ENCODE peak calls at places on chromosomes 12 and 14, in six cellular contexts. One of them, this sample, is unnamed.

GRCh38 chr14:33849455-33849801 is 101.4 kb downstream of the EGLN3 start:
- DNase-seq in IMR-90: no peak
- DNase-seq in astrocyte: no peak
- DNase-seq in Peyer's patch: no peak
- DNase-seq in neural progenitor cell: no peak
- DNase-seq in pancreas: no peak
- DNase-seq in this sample: no peak

GRCh38 chr14:66015046-66015780 is 471.0 kb upstream of the CCDC196 start:
- DNase-seq in pancreas: no peak
- DNase-seq in Peyer's patch: no peak
- DNase-seq in astrocyte: no peak
- DNase-seq in IMR-90: no peak
- DNase-seq in neural progenitor cell: no peak
- DNase-seq in this sample: no peak

GRCh38 chr14:61802010-61802621 is 39.9 kb downstream of the SNAPC1 start:
- DNase-seq in neural progenitor cell: no peak
- DNase-seq in Peyer's patch: no peak
- DNase-seq in pancreas: no peak
- DNase-seq in astrocyte: no peak
- DNase-seq in IMR-90: no peak
- DNase-seq in this sample: no peak

GRCh38 chr12:58588771-58589170 is 331.5 kb downstream of the LRIG3 start:
- DNase-seq in astrocyte: no peak
- DNase-seq in neural progenitor cell: no peak
- DNase-seq in pancreas: no peak
- DNase-seq in IMR-90: peak; percentile 81
- DNase-seq in Peyer's patch: no peak
- DNase-seq in this sample: peak; percentile 44

GRCh38 chr12:55720894-55721444 is 776 bp downstream of the RDH5 start:
- DNase-seq in astrocyte: peak; percentile 88
- DNase-seq in IMR-90: peak; percentile 91
- DNase-seq in neural progenitor cell: peak; percentile 56
- DNase-seq in Peyer's patch: peak; percentile 77
- DNase-seq in pancreas: peak; percentile 66
- DNase-seq in this sample: peak; percentile 92

GRCh38 chr12:58509116-58509885 is 411.0 kb downstream of the LRIG3 start:
- DNase-seq in pancreas: no peak
- DNase-seq in Peyer's patch: no peak
- DNase-seq in neural progenitor cell: no peak
- DNase-seq in IMR-90: peak; percentile 91
- DNase-seq in astrocyte: peak; percentile 88
- DNase-seq in this sample: peak; percentile 57

GRCh38 chr12:64407342-64408223 is 3.4 kb downstream of the XPOT start:
- DNase-seq in pancreas: no peak
- DNase-seq in astrocyte: no peak
- DNase-seq in Peyer's patch: no peak
- DNase-seq in neural progenitor cell: peak; percentile 23
- DNase-seq in IMR-90: no peak
- DNase-seq in this sample: no peak

GRCh38 chr14:30608533-30609006 is 13.5 kb upstream of the SCFD1 start:
- DNase-seq in IMR-90: peak; percentile 59
- DNase-seq in Peyer's patch: peak; percentile 50
- DNase-seq in neural progenitor cell: no peak
- DNase-seq in pancreas: no peak
- DNase-seq in astrocyte: peak; percentile 48
- DNase-seq in this sample: peak; percentile 10

GRCh38 chr14:65263161-65263788 is 149.3 kb upstream of the FUT8 start:
- DNase-seq in astrocyte: peak; percentile 55
- DNase-seq in IMR-90: peak; percentile 61
- DNase-seq in pancreas: no peak
- DNase-seq in Peyer's patch: no peak
- DNase-seq in neural progenitor cell: no peak
- DNase-seq in this sample: peak; percentile 50

GRCh38 chr14:56474419-56475022 is 105.1 kb upstream of the TMEM260 start:
- DNase-seq in pancreas: no peak
- DNase-seq in IMR-90: peak; percentile 41
- DNase-seq in neural progenitor cell: peak; percentile 60
- DNase-seq in Peyer's patch: no peak
- DNase-seq in astrocyte: peak; percentile 14
- DNase-seq in this sample: peak; percentile 66

GRCh38 chr12:92162079-92162478 is 16.4 kb upstream of the BTG1 start:
- DNase-seq in IMR-90: no peak
- DNase-seq in astrocyte: no peak
- DNase-seq in neural progenitor cell: no peak
- DNase-seq in Peyer's patch: no peak
- DNase-seq in pancreas: no peak
- DNase-seq in this sample: no peak

GRCh38 chr12:124740691-124741137 is 123.0 kb downstream of the SCARB1 start:
- DNase-seq in IMR-90: peak; percentile 66
- DNase-seq in Peyer's patch: no peak
- DNase-seq in pancreas: no peak
- DNase-seq in neural progenitor cell: no peak
- DNase-seq in astrocyte: peak; percentile 64
- DNase-seq in this sample: no peak

GRCh38 chr12:92987362-92987761 is 58.3 kb upstream of the EEA1 start:
- DNase-seq in astrocyte: peak; percentile 53
- DNase-seq in pancreas: no peak
- DNase-seq in neural progenitor cell: peak; percentile 74
- DNase-seq in Peyer's patch: no peak
- DNase-seq in IMR-90: peak; percentile 79
- DNase-seq in this sample: peak; percentile 93

GRCh38 chr12:46380881-46381280 is 8.3 kb upstream of the SLC38A2 start:
- DNase-seq in neural progenitor cell: no peak
- DNase-seq in IMR-90: no peak
- DNase-seq in astrocyte: no peak
- DNase-seq in Peyer's patch: no peak
- DNase-seq in pancreas: no peak
- DNase-seq in this sample: no peak

GRCh38 chr12:118377891-118378470 is 1.6 kb downstream of the SUDS3 start:
- DNase-seq in Peyer's patch: peak; percentile 67
- DNase-seq in IMR-90: peak; percentile 44
- DNase-seq in neural progenitor cell: peak; percentile 50
- DNase-seq in astrocyte: peak; percentile 26
- DNase-seq in pancreas: peak; percentile 32
- DNase-seq in this sample: peak; percentile 71

GRCh38 chr12:86230516-86231146 is 25.6 kb downstream of the MGAT4C start:
- DNase-seq in IMR-90: peak; percentile 18
- DNase-seq in Peyer's patch: no peak
- DNase-seq in astrocyte: peak; percentile 63
- DNase-seq in neural progenitor cell: no peak
- DNase-seq in pancreas: no peak
- DNase-seq in this sample: peak; percentile 48

GRCh38 chr12:14934511-14934910 is 3.8 kb downstream of the ERP27 start:
- DNase-seq in neural progenitor cell: no peak
- DNase-seq in astrocyte: no peak
- DNase-seq in pancreas: no peak
- DNase-seq in Peyer's patch: no peak
- DNase-seq in IMR-90: no peak
- DNase-seq in this sample: no peak

GRCh38 chr14:102986810-102987579 is 64.5 kb downstream of the AMN start:
- DNase-seq in astrocyte: peak; percentile 78
- DNase-seq in neural progenitor cell: no peak
- DNase-seq in Peyer's patch: no peak
- DNase-seq in pancreas: no peak
- DNase-seq in IMR-90: peak; percentile 90
- DNase-seq in this sample: peak; percentile 74

GRCh38 chr14:86847176-86847575 is 1145.8 kb downstream of the GALC start:
- DNase-seq in pancreas: no peak
- DNase-seq in IMR-90: peak; percentile 51
- DNase-seq in neural progenitor cell: no peak
- DNase-seq in astrocyte: no peak
- DNase-seq in Peyer's patch: no peak
- DNase-seq in this sample: no peak

GRCh38 chr12:106267535-106267934 is 19.7 kb upstream of the CKAP4 start:
- DNase-seq in astrocyte: no peak
- DNase-seq in IMR-90: no peak
- DNase-seq in neural progenitor cell: no peak
- DNase-seq in pancreas: no peak
- DNase-seq in Peyer's patch: no peak
- DNase-seq in this sample: no peak

GRCh38 chr12:13744566-13744965 is 236.8 kb downstream of the GRIN2B start:
- DNase-seq in astrocyte: no peak
- DNase-seq in pancreas: no peak
- DNase-seq in Peyer's patch: no peak
- DNase-seq in IMR-90: no peak
- DNase-seq in neural progenitor cell: peak; percentile 87
- DNase-seq in this sample: no peak

GRCh38 chr14:105168496-105168978 is at the start of gene JAG2:
- DNase-seq in IMR-90: no peak
- DNase-seq in pancreas: peak; percentile 64
- DNase-seq in neural progenitor cell: peak; percentile 79
- DNase-seq in astrocyte: peak; percentile 19
- DNase-seq in Peyer's patch: peak; percentile 75
- DNase-seq in this sample: peak; percentile 14

GRCh38 chr12:30725739-30726138 is 29.0 kb downstream of the CAPRIN2 start:
- DNase-seq in Peyer's patch: no peak
- DNase-seq in pancreas: no peak
- DNase-seq in neural progenitor cell: no peak
- DNase-seq in IMR-90: peak; percentile 84
- DNase-seq in astrocyte: peak; percentile 86
- DNase-seq in this sample: peak; percentile 88

GRCh38 chr12:72272731-72273498 is 745 bp downstream of the TRHDE start:
- DNase-seq in pancreas: peak; percentile 38
- DNase-seq in IMR-90: peak; percentile 58
- DNase-seq in Peyer's patch: peak; percentile 49
- DNase-seq in neural progenitor cell: peak; percentile 56
- DNase-seq in astrocyte: peak; percentile 65
- DNase-seq in this sample: no peak

GRCh38 chr12:58803893-58804292 is 116.4 kb downstream of the LRIG3 start:
- DNase-seq in Peyer's patch: no peak
- DNase-seq in neural progenitor cell: no peak
- DNase-seq in astrocyte: peak; percentile 97
- DNase-seq in pancreas: no peak
- DNase-seq in IMR-90: peak; percentile 94
- DNase-seq in this sample: peak; percentile 94

GRCh38 chr12:9587903-9588600 is 19.7 kb downstream of the KLRB1 start:
- DNase-seq in IMR-90: no peak
- DNase-seq in astrocyte: no peak
- DNase-seq in neural progenitor cell: no peak
- DNase-seq in Peyer's patch: no peak
- DNase-seq in pancreas: no peak
- DNase-seq in this sample: no peak
- TF ChIP-seq CTCF in IMR-90: no peak
- TF ChIP-seq CTCF in astrocyte: no peak
- TF ChIP-seq CTCF in neural progenitor cell: no peak
- TF ChIP-seq CTCF in Peyer's patch: no peak
- TF ChIP-seq CTCF in pancreas: no peak
- TF ChIP-seq CTCF in this sample: no peak

GRCh38 chr14:77805703-77806102 is 5.8 kb downstream of the ADCK1 start:
- DNase-seq in pancreas: no peak
- DNase-seq in astrocyte: no peak
- DNase-seq in neural progenitor cell: no peak
- DNase-seq in Peyer's patch: no peak
- DNase-seq in IMR-90: no peak
- DNase-seq in this sample: no peak

GRCh38 chr14:77799863-77800730 is at the start of gene ADCK1:
- DNase-seq in neural progenitor cell: peak; percentile 89
- DNase-seq in pancreas: peak; percentile 91
- DNase-seq in Peyer's patch: peak; percentile 94
- DNase-seq in astrocyte: peak; percentile 64
- DNase-seq in IMR-90: peak; percentile 68
- DNase-seq in this sample: peak; percentile 68

GRCh38 chr14:77804592-77804991 is 4.7 kb downstream of the ADCK1 start:
- DNase-seq in neural progenitor cell: peak; percentile 71
- DNase-seq in astrocyte: no peak
- DNase-seq in IMR-90: no peak
- DNase-seq in pancreas: no peak
- DNase-seq in Peyer's patch: no peak
- DNase-seq in this sample: peak; percentile 33

DNA sequence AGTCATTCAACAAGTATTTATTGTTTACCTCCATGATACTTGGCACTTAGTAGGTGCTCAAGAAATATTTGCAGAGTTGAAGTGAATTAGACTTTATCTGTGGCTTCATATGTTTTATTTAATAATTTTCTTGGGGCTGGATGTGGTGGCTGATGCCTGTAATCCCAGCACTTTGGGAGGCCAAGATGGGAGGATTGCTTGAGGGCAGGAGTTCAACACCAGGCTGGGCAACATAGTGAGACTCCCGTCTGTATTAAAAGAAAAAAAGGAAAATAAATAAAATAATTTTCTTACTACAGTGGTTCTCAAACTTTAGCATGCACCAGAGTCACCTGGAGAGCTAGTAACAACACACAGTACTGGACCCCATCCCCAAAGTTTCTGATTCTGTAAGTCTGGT is 905 bp downstream of the ADCK1 start:
- DNase-seq in pancreas: no peak
- DNase-seq in neural progenitor cell: no peak
- DNase-seq in astrocyte: no peak
- DNase-seq in Peyer's patch: no peak
- DNase-seq in IMR-90: no peak
- DNase-seq in this sample: no peak
- H3K4me3 ChIP-seq in pancreas: peak overlapping the region; percentile 94
- H3K4me3 ChIP-seq in neural progenitor cell: peak overlapping the region; percentile 64
- H3K4me3 ChIP-seq in astrocyte: peak overlapping the region; percentile 82
- H3K4me3 ChIP-seq in Peyer's patch: peak overlapping the region; percentile 98
- H3K4me3 ChIP-seq in IMR-90: no peak overlapping the region
- H3K4me3 ChIP-seq in this sample: peak overlapping the region; percentile 77

DNA sequence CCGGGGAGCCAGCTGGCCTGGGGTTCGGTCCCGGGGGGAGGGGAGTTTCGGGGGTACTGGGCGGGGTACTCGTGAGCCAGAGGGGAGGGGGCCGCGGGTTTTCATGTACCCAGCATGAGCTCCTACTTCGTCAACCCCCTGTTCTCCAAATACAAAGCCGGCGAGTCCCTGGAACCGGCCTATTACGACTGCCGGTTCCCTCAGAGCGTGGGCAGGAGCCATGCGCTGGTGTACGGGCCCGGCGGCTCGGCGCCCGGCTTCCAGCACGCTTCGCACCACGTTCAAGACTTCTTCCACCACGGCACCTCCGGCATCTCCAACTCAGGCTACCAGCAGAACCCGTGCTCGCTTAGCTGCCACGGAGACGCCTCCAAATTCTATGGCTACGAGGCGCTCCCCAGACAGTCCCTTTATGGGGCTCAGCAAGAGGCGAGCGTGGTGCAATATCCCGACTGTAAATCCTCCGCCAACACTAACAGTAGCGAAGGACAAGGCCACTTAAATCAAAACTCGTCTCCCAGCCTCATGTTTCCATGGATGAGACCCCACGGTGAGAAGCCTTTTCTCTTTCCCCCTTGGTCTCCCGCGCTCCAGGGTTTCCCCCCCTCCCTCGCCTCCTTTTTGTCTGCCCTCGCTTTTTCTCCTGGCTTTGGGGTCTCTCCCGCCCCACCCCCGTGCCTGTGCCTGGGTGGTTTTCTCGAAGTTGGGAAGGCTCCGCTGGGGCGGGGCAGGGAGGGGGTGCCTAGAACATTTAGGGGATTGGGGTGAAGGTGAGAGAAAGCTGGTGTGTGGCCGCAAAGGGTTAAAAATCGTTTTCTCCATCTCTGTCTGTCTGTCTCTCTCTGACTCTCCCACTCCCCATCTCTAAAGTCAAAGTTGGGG is 627 bp downstream of the HOXC8 start:
- DNase-seq in pancreas: no peak
- DNase-seq in neural progenitor cell: no peak
- DNase-seq in Peyer's patch: no peak
- DNase-seq in IMR-90: no peak
- DNase-seq in astrocyte: no peak
- DNase-seq in this sample: peak; percentile 27
- TF ChIP-seq CTCF in pancreas: no peak
- TF ChIP-seq CTCF in neural progenitor cell: no peak
- TF ChIP-seq CTCF in Peyer's patch: no peak
- TF ChIP-seq CTCF in IMR-90: no peak
- TF ChIP-seq CTCF in astrocyte: no peak
- TF ChIP-seq CTCF in this sample: no peak

GRCh38 chr12:68223067-68223747 is 2.4 kb downstream of the IL26 start:
- DNase-seq in IMR-90: peak; percentile 89
- DNase-seq in pancreas: peak; percentile 71
- DNase-seq in Peyer's patch: peak; percentile 64
- DNase-seq in astrocyte: peak; percentile 68
- DNase-seq in neural progenitor cell: peak; percentile 91
- DNase-seq in this sample: peak; percentile 93
- H3K4me3 ChIP-seq in IMR-90: peak overlapping the region; percentile 17
- H3K4me3 ChIP-seq in pancreas: no peak overlapping the region
- H3K4me3 ChIP-seq in Peyer's patch: no peak overlapping the region
- H3K4me3 ChIP-seq in astrocyte: peak overlapping the region; percentile 23
- H3K4me3 ChIP-seq in neural progenitor cell: no peak overlapping the region
- H3K4me3 ChIP-seq in this sample: peak overlapping the region; percentile 32

This sample was measured in fibroblast of the aortic adventitia.